ENCODE peak calls at places on chromosomes 7 and 10, in eight cellular contexts. V is K562, Z is stomach, T is transverse colon, N is esophagus muscularis mucosa, G is sigmoid colon, C is Panc1, J is upper lobe of left lung. B is an unnamed sample.

GRCh38 chr7:91852263-91852741 is 28.2 kb downstream of the MTERF1 start:
- DNase-seq in Z (no peak), J (no peak), N (no peak), T (no peak), V (no peak), C (no peak), G (no peak), B (no peak)

GRCh38 chr10:71569775-71570588 is 149.6 kb downstream of the C10orf105 start:
- DNase-seq in J (no peak), T (peak; percentile 81), Z (peak; percentile 79), N (peak; percentile 94), V (peak; percentile 92), G (peak; percentile 84), C (peak; percentile 38), B (peak; percentile 71)

GRCh38 chr7:117728858-117729257 is 144.4 kb downstream of the CTTNBP2 start:
- DNase-seq in J (no peak), N (no peak), G (no peak), Z (no peak), V (no peak), C (no peak), T (no peak), B (no peak)

GRCh38 chr10:86688398-86688921 is 20.1 kb downstream of the LDB3 start:
- DNase-seq in J (no peak), Z (peak; percentile 65), G (peak; percentile 85), N (no peak), T (peak; percentile 63), C (no peak), V (peak; percentile 67), B (peak; percentile 33)

GRCh38 chr7:106766551-106766950 is 98.5 kb upstream of the PIK3CG start:
- DNase-seq in T (no peak), Z (no peak), J (no peak), V (no peak), N (no peak), C (no peak), G (no peak), B (no peak)

GRCh38 chr7:111758332-111758731 is 196.0 kb upstream of the IMMP2L start:
- DNase-seq in V (no peak), C (no peak), G (no peak), N (no peak), Z (no peak), J (no peak), T (no peak), B (no peak)

GRCh38 chr7:86313842-86314241 is 329.9 kb upstream of the GRM3 start:
- DNase-seq in Z (no peak), T (no peak), G (no peak), C (no peak), J (no peak), N (no peak), V (no peak), B (no peak)

GRCh38 chr7:75688200-75689136 is 50.3 kb downstream of the HIP1 start:
- DNase-seq in N (no peak), V (no peak), T (no peak), J (peak; percentile 82), G (peak; percentile 62), Z (no peak), C (no peak), B (no peak)

GRCh38 chr10:75233444-75234016 is 2.2 kb downstream of the COMTD1 start:
- DNase-seq in C (no peak), G (peak; percentile 73), V (no peak), N (no peak), Z (no peak), T (no peak), J (no peak), B (no peak)

GRCh38 chr7:139727151-139727705 is 50.6 kb downstream of the HIPK2 start:
- DNase-seq in J (no peak), G (no peak), T (peak; percentile 6), V (no peak), C (no peak), N (no peak), Z (no peak), B (no peak)

GRCh38 chr7:55250313-55250712 is 114.8 kb upstream of the LANCL2 start:
- DNase-seq in J (no peak), G (no peak), N (peak; percentile 80), V (peak; percentile 53), C (no peak), Z (peak; percentile 39), T (peak; percentile 36), B (no peak)

GRCh38 chr7:112484671-112485097 is 3.9 kb downstream of the LSMEM1 start:
- DNase-seq in Z (no peak), V (no peak), T (no peak), C (peak; percentile 77), N (no peak), G (peak; percentile 75), J (no peak), B (no peak)

GRCh38 chr10:33460461-33461294 is 126.2 kb upstream of the NRP1 start:
- DNase-seq in T (no peak), G (peak; percentile 78), N (no peak), C (no peak), V (no peak), J (no peak), Z (peak; percentile 31), B (no peak)

GRCh38 chr10:132626761-132627735 is 89.5 kb downstream of the INPP5A start:
- DNase-seq in Z (no peak), G (peak; percentile 76), N (no peak), J (peak; percentile 85), V (no peak), T (no peak), C (no peak), B (no peak)

GRCh38 chr7:136993377-136993776 is 124.9 kb downstream of the CHRM2 start:
- DNase-seq in Z (no peak), G (no peak), N (no peak), V (no peak), T (no peak), J (no peak), C (no peak), B (no peak)

GRCh38 chr10:510415-510881 is 179.0 kb downstream of the DIP2C start:
- DNase-seq in G (peak; percentile 90), J (no peak), Z (no peak), N (no peak), V (no peak), T (no peak), C (no peak), B (no peak)

GRCh38 chr7:47000561-47000960 is 581.4 kb downstream of the TNS3 start:
- DNase-seq in J (no peak), V (no peak), C (no peak), G (no peak), Z (no peak), T (no peak), N (no peak), B (no peak)

GRCh38 chr10:110074986-110075664 is 67.3 kb downstream of the ADD3 start:
- DNase-seq in Z (no peak), V (no peak), C (no peak), T (no peak), G (no peak), J (no peak), N (no peak), B (no peak)

GRCh38 chr7:90538405-90538804 is 57.7 kb upstream of the CDK14 start:
- DNase-seq in J (no peak), G (no peak), T (no peak), Z (no peak), C (no peak), N (no peak), V (no peak), B (no peak)

GRCh38 chr10:30437039-30437781 is 3.2 kb downstream of the MAP3K8 start:
- DNase-seq in T (no peak), J (no peak), C (no peak), Z (no peak), V (peak; percentile 53), N (no peak), G (no peak), B (no peak)
- TF ChIP-seq POLR2AphosphoS5 in T (no peak), J (no peak), C (no peak), Z (no peak), V (peak; percentile 85), N (peak; percentile 66), G (no peak), B (no peak)

GRCh38 chr7:74372511-74373111 is 81.1 kb upstream of the GTF2IRD1 start:
- DNase-seq in V (no peak), C (no peak), Z (no peak), J (peak; percentile 83), T (peak; percentile 33), N (no peak), G (peak; percentile 90), B (no peak)

GRCh38 chr7:74372060-74372408 is 81.7 kb upstream of the GTF2IRD1 start:
- DNase-seq in Z (no peak), N (no peak), G (no peak), V (no peak), T (no peak), C (no peak), J (no peak), B (no peak)

GRCh38 chr7:74371381-74372059 is 82.2 kb upstream of the GTF2IRD1 start:
- DNase-seq in J (no peak), C (no peak), Z (peak; percentile 66), V (peak; percentile 55), N (no peak), G (no peak), T (peak; percentile 66), B (no peak)

GRCh38 chr7:74375726-74376220 is 77.9 kb upstream of the GTF2IRD1 start:
- DNase-seq in C (no peak), T (no peak), G (no peak), N (no peak), V (no peak), J (peak; percentile 77), Z (no peak), B (no peak)

DNA sequence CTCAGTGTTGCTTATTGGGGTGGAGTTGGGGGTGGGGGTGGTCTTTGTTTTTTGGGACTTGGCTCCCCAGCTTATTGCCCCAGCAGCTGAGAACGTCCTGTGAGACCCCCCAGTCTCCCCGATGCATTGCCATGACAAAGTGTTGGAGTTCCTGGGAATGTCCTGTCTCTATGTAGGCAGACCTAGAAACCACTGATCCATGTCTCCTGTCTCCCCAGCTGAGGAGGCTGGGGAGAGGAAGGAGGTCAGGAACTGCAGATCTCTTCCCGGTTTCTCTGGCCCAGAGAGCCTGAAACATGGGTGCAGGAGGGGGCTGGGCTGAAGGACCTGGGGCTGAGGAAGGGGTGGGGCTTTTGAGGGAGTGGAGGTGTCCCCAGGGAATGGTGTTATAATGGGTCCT is 80.2 kb upstream of the GTF2IRD1 start:
- DNase-seq in C (no peak), N (no peak), G (no peak), J (no peak), V (no peak), T (no peak), Z (no peak), B (no peak)
- H3K4me3 ChIP-seq in C (no peak overlapping the region), N (no peak overlapping the region), G (no peak overlapping the region), J (no peak overlapping the region), V (no peak overlapping the region), T (no peak overlapping the region), Z (no peak overlapping the region), B (no peak overlapping the region)

GRCh38 chr7:105448181-105448580 is 59.5 kb upstream of the SRPK2 start:
- DNase-seq in C (no peak), Z (no peak), T (no peak), J (no peak), N (no peak), V (no peak), G (no peak), B (no peak)
- TF ChIP-seq POLR2AphosphoS5 in C (no peak), Z (no peak), T (no peak), J (no peak), N (no peak), V (no peak), G (no peak), B (no peak)

DNA sequence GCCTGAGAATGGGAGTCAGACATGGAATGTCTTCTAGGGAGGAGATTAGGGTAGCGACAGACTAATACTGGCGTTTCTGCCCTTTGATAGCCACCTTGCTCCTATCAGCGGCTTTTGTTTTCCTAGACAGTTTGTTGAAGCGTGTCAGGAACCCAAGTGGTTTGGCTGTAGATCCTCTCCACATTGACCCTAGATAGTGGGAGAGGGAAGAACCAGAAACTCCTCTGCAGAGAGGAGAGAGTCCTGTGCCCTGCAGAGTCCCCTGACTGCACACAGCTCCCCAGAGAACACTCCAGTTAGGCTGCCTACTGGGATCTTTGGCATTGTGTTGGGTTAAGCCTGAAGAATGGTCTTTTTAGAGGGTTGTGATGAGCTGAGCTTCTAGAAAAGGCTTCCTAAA is 2.4 kb downstream of the MEPCE start:
- DNase-seq in G (no peak), T (no peak), C (no peak), V (no peak), J (no peak), N (no peak), Z (no peak), B (no peak)
- H3K4me3 ChIP-seq in G (no peak overlapping the region), T (no peak overlapping the region), C (peak overlapping the region; percentile 92), V (peak overlapping the region; percentile 82), J (no peak overlapping the region), N (no peak overlapping the region), Z (no peak overlapping the region), B (no peak overlapping the region)